ENCODE peak calls at places on chromosome 6, in ten cellular contexts. X, C, G, J, Q, Y, T, B, D and H are unnamed samples.

GRCh38 chr6:98014791-98015201 is 731.8 kb upstream of the MMS22L start:
- DNase-seq in X (no peak), C (no peak), G (no peak), J (no peak), Q (no peak), Y (peak), T (no peak), B (no peak), D (no peak), H (no peak)

GRCh38 chr6:15369838-15370237 is 124.0 kb downstream of the JARID2 start:
- DNase-seq in X (no peak), C (no peak), G (peak), J (no peak), Q (no peak), Y (no peak), T (no peak), B (no peak), D (no peak), H (no peak)

GRCh38 chr6:155228549-155229166 is 35.2 kb upstream of the CLDN20 start:
- DNase-seq in X (peak), C (no peak), G (peak), J (no peak), Q (no peak), Y (no peak), T (no peak), B (no peak), D (no peak), H (no peak)

GRCh38 chr6:118923035-118923434 is 11.9 kb downstream of the MCM9 start:
- DNase-seq in X (no peak), C (no peak), G (no peak), J (no peak), Q (no peak), Y (no peak), T (no peak), B (no peak), D (no peak), H (no peak)

GRCh38 chr6:80438728-80439127 is 332.3 kb downstream of the BCKDHB start:
- DNase-seq in X (peak), C (no peak), G (peak), J (no peak), Q (no peak), Y (no peak), T (no peak), B (peak), D (peak), H (no peak)

GRCh38 chr6:47905717-47906116 is 123.9 kb downstream of the OPN5 start:
- DNase-seq in X (no peak), C (no peak), G (no peak), J (no peak), Q (no peak), Y (no peak), T (no peak), B (no peak), D (no peak), H (no peak)

GRCh38 chr6:166540631-166541331 is 45.7 kb downstream of the RAMACL start:
- DNase-seq in X (peak), C (no peak), G (peak), J (peak), Q (no peak), Y (no peak), T (no peak), B (peak), D (no peak), H (no peak)

GRCh38 chr6:21586760-21587181 is 6.8 kb upstream of the SOX4 start:
- DNase-seq in X (no peak), C (no peak), G (no peak), J (no peak), Q (no peak), Y (peak), T (no peak), B (peak), D (no peak), H (no peak)

GRCh38 chr6:125154184-125155135 is 887 bp downstream of the TPD52L1 start:
- DNase-seq in X (peak), C (peak), G (peak), J (no peak), Q (peak), Y (no peak), T (no peak), B (peak), D (no peak), H (no peak)

GRCh38 chr6:26576929-26577719 is 19.6 kb upstream of the ABT1 start:
- DNase-seq in X (peak), C (no peak), G (peak), J (no peak), Q (peak), Y (no peak), T (no peak), B (peak), D (no peak), H (no peak)

GRCh38 chr6:43481075-43481474 is 3.7 kb downstream of the TJAP1 start:
- DNase-seq in X (no peak), C (no peak), G (no peak), J (no peak), Q (no peak), Y (no peak), T (no peak), B (no peak), D (no peak), H (no peak)

GRCh38 chr6:154345811-154346210 is 10.8 kb downstream of the IPCEF1 start:
- DNase-seq in X (no peak), C (no peak), G (no peak), J (no peak), Q (no peak), Y (no peak), T (no peak), B (no peak), D (no peak), H (no peak)

GRCh38 chr6:106745396-106745795 is 116.0 kb downstream of the QRSL1 start:
- DNase-seq in X (no peak), C (no peak), G (no peak), J (no peak), Q (no peak), Y (no peak), T (no peak), B (no peak), D (no peak), H (no peak)

GRCh38 chr6:81751388-81752083 is 945 bp downstream of the TENT5A start:
- DNase-seq in X (peak), C (peak), G (peak), J (peak), Q (peak), Y (peak), T (no peak), B (peak), D (no peak), H (no peak)

GRCh38 chr6:74979065-74979766 is 226.6 kb downstream of the COL12A1 start:
- DNase-seq in X (peak), C (no peak), G (no peak), J (no peak), Q (no peak), Y (no peak), T (no peak), B (no peak), D (no peak), H (no peak)

GRCh38 chr6:165183496-165184140 is 125.8 kb downstream of the C6orf118 start:
- DNase-seq in X (no peak), C (no peak), G (no peak), J (no peak), Q (peak), Y (no peak), T (no peak), B (no peak), D (no peak), H (no peak)

GRCh38 chr6:53615633-53616449 is 49.7 kb downstream of the KLHL31 start:
- DNase-seq in X (peak), C (no peak), G (peak), J (no peak), Q (no peak), Y (peak), T (no peak), B (peak), D (peak), H (no peak)

GRCh38 chr6:154593122-154593521 is 82.6 kb upstream of the CNKSR3 start:
- DNase-seq in X (no peak), C (no peak), G (no peak), J (no peak), Q (no peak), Y (no peak), T (peak), B (no peak), D (no peak), H (no peak)

GRCh38 chr6:167426074-167426473 is 101.2 kb downstream of the TTLL2 start:
- DNase-seq in X (no peak), C (no peak), G (no peak), J (no peak), Q (no peak), Y (no peak), T (no peak), B (no peak), D (no peak), H (no peak)

GRCh38 chr6:25882066-25882496 is 8.0 kb upstream of the SLC17A3 start:
- DNase-seq in X (no peak), C (peak), G (no peak), J (no peak), Q (no peak), Y (no peak), T (no peak), B (no peak), D (no peak), H (peak)

GRCh38 chr6:15518057-15518456 is 144.8 kb downstream of the DTNBP1 start:
- DNase-seq in X (no peak), C (no peak), G (peak), J (no peak), Q (no peak), Y (no peak), T (no peak), B (no peak), D (no peak), H (no peak)